ENCODE peak calls at places on chromosomes 12 and 14, in six cellular contexts. One of them, this sample, is unnamed.

GRCh38 chr12:65881965-65882413 is 57.7 kb downstream of the HMGA2 start:
- DNase-seq in GM12892: peak
- DNase-seq in K562: no peak
- DNase-seq in GM12878: no peak
- DNase-seq in H1: no peak
- DNase-seq in HepG2: no peak
- DNase-seq in this sample: peak

GRCh38 chr12:82966160-82966559 is 279.5 kb downstream of the TMTC2 start:
- DNase-seq in GM12892: no peak
- DNase-seq in HepG2: no peak
- DNase-seq in K562: no peak
- DNase-seq in GM12878: no peak
- DNase-seq in H1: no peak
- DNase-seq in this sample: no peak

GRCh38 chr14:78164226-78164853 is 5.8 kb upstream of the NRXN3 start:
- DNase-seq in GM12892: no peak
- DNase-seq in H1: peak
- DNase-seq in GM12878: no peak
- DNase-seq in HepG2: peak
- DNase-seq in K562: peak
- DNase-seq in this sample: peak

GRCh38 chr14:90558041-90558982 is 161.5 kb downstream of the CALM1 start:
- DNase-seq in H1: no peak
- DNase-seq in GM12892: no peak
- DNase-seq in HepG2: no peak
- DNase-seq in GM12878: no peak
- DNase-seq in K562: no peak
- DNase-seq in this sample: no peak

GRCh38 chr12:7959278-7960063 is 23.5 kb upstream of the SLC2A3 start:
- DNase-seq in GM12878: peak
- DNase-seq in HepG2: peak
- DNase-seq in K562: peak
- DNase-seq in GM12892: no peak
- DNase-seq in H1: peak
- DNase-seq in this sample: no peak

GRCh38 chr12:16385779-16386646 is 38.6 kb downstream of the MGST1 start:
- DNase-seq in GM12892: no peak
- DNase-seq in GM12878: peak
- DNase-seq in K562: no peak
- DNase-seq in HepG2: peak
- DNase-seq in H1: no peak
- DNase-seq in this sample: peak

GRCh38 chr12:94143444-94143843 is 4.9 kb upstream of the PLXNC1 start:
- DNase-seq in K562: no peak
- DNase-seq in GM12892: no peak
- DNase-seq in GM12878: no peak
- DNase-seq in H1: no peak
- DNase-seq in HepG2: no peak
- DNase-seq in this sample: no peak

GRCh38 chr14:87540339-87540738 is 452.6 kb downstream of the GALC start:
- DNase-seq in K562: no peak
- DNase-seq in GM12892: no peak
- DNase-seq in HepG2: no peak
- DNase-seq in GM12878: no peak
- DNase-seq in H1: no peak
- DNase-seq in this sample: no peak

DNA sequence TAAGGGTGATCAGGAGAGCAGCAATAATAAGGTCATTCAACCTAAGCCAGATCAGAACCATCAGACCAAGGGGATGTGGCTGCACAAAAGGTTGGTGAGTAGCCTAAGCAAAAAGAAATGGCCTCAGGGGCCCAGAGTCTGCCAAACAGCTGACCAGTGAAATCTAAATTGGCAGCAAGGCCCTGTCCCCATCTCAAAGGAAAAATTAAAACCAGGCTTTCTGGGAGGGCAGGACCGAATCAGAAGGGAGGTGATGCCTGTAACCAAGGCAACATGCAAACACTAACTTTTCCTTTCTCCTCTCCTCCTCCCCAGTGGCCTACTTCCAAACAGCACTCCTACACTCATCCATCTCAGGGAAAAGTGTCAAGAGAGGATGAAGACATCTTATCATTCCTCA is 256.4 kb downstream of the NUAK1 start:
- DNase-seq in HepG2: no peak
- DNase-seq in H1: no peak
- DNase-seq in K562: no peak
- DNase-seq in GM12878: no peak
- DNase-seq in GM12892: no peak
- DNase-seq in this sample: no peak
- TF ChIP-seq TAF1 in HepG2: no peak
- TF ChIP-seq TAF1 in H1: no peak
- TF ChIP-seq TAF1 in K562: no peak
- TF ChIP-seq TAF1 in GM12878: no peak
- TF ChIP-seq TAF1 in GM12892: no peak
- TF ChIP-seq TAF1 in this sample: no peak

DNA sequence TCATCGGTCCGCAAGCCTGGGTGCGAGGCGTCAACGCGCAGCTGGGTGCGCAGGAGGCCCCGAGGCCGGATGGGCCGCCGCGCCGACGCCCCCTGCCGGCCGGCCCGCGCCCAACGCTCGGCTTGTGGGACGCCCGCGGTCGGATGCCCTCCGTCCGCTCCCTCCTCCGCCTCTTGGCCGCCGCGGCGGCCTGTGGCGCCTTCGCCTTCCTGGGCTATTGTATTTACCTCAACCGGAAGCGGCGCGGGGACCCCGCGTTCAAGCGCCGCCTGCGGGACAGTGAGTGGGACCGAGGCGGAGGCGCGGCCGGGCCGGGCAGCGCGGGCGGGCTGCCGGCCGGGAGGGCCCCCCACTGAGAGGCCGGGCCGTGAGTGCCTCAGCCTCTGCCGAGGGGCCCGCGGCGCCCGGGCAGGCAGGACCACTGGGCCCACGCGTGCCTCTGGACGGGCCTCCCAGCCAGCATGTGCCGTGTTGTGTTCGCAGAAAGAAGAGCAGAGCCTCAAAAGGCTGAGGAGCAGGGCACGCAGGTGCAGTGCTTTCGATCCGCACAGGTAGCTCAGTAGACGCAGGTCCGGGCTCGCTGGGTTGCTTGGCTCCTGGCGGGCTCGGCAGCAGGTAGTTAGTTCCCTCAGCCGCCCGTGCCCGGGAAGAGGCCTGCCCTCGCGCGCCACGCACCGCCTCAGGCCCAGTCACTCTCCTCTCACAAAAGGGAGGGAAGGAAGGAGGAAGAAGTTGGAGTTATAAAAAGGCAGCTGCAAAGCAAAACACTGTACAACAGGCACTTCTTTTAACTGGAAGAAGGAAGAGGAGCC is at the start of gene TOMM20L:
- DNase-seq in H1: peak
- DNase-seq in K562: peak
- DNase-seq in GM12892: peak
- DNase-seq in GM12878: no peak
- DNase-seq in HepG2: peak
- DNase-seq in this sample: peak
- TF ChIP-seq POLR2A in H1: peak
- TF ChIP-seq POLR2A in K562: no peak
- TF ChIP-seq POLR2A in GM12892: peak
- TF ChIP-seq POLR2A in GM12878: peak
- TF ChIP-seq POLR2A in HepG2: peak
- TF ChIP-seq POLR2A in this sample: no peak

DNA sequence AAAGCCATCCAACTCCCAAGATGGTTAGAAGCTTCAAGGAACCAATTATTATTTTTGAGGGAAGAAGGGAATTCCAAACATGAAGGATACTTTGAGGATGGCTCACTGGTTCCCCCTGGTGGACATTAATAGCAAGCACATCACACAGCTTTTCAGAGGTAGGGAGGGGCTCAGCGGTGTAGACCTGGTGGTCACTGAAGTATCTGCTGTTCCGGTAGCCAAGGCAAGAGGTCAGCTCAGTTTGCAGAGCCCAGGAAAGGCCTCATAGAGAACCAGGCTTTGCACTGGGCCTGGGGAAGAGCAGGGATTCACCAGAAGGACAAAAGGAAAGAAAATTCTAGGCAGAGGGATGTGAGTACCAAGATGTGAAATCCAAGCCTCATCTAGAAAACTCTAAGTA is 118.7 kb downstream of the KSR2 start:
- DNase-seq in GM12892: peak
- DNase-seq in HepG2: peak
- DNase-seq in H1: peak
- DNase-seq in GM12878: no peak
- DNase-seq in K562: peak
- DNase-seq in this sample: peak
- TF ChIP-seq TAF1 in GM12892: no peak
- TF ChIP-seq TAF1 in HepG2: no peak
- TF ChIP-seq TAF1 in H1: no peak
- TF ChIP-seq TAF1 in GM12878: no peak
- TF ChIP-seq TAF1 in K562: no peak
- TF ChIP-seq TAF1 in this sample: no peak

DNA sequence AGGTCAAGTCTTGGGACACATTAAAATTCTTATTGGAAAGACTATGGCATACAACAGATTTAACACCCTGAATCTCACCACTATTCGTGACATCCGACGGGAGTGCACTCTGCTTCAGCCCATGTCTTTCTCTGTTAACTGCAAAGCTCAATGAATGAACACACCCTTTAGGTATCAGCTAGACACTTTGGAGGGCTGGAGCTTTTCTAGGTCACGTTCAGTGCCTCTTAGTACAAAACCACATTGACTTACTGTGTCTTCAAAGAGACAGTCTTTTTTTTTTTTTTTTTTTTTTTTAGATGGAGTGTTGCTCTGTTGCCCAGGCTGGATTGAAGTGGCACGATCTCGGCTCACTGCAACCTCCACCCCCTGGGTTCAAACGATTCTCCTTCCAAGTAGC is 80.6 kb downstream of the GLT1D1 start:
- DNase-seq in H1: no peak
- DNase-seq in GM12878: no peak
- DNase-seq in GM12892: no peak
- DNase-seq in K562: no peak
- DNase-seq in HepG2: no peak
- DNase-seq in this sample: no peak
- TF ChIP-seq POLR2A in H1: no peak
- TF ChIP-seq POLR2A in GM12878: no peak
- TF ChIP-seq POLR2A in GM12892: no peak
- TF ChIP-seq POLR2A in K562: no peak
- TF ChIP-seq POLR2A in HepG2: no peak
- TF ChIP-seq POLR2A in this sample: no peak

GRCh38 chr12:51323317-51323960 is 535 bp downstream of the BIN2 start:
- DNase-seq in GM12892: no peak
- DNase-seq in GM12878: no peak
- DNase-seq in H1: no peak
- DNase-seq in HepG2: no peak
- DNase-seq in K562: no peak
- DNase-seq in this sample: no peak
- TF ChIP-seq TAF1 in GM12892: no peak
- TF ChIP-seq TAF1 in GM12878: no peak
- TF ChIP-seq TAF1 in H1: no peak
- TF ChIP-seq TAF1 in HepG2: no peak
- TF ChIP-seq TAF1 in K562: no peak
- TF ChIP-seq TAF1 in this sample: no peak

GRCh38 chr12:124566181-124567034 is 1.0 kb downstream of the NCOR2 start:
- DNase-seq in GM12892: peak
- DNase-seq in HepG2: peak
- DNase-seq in K562: peak
- DNase-seq in GM12878: no peak
- DNase-seq in H1: no peak
- DNase-seq in this sample: peak
- TF ChIP-seq POLR2A in GM12892: no peak
- TF ChIP-seq POLR2A in HepG2: no peak
- TF ChIP-seq POLR2A in K562: peak
- TF ChIP-seq POLR2A in GM12878: peak
- TF ChIP-seq POLR2A in H1: peak
- TF ChIP-seq POLR2A in this sample: no peak

GRCh38 chr12:68934392-68934791 is 1.4 kb upstream of the CPM start:
- DNase-seq in K562: no peak
- DNase-seq in HepG2: no peak
- DNase-seq in GM12892: no peak
- DNase-seq in H1: no peak
- DNase-seq in GM12878: no peak
- DNase-seq in this sample: no peak

GRCh38 chr12:68932701-68933563 is at the start of gene CPM:
- DNase-seq in GM12892: peak
- DNase-seq in K562: peak
- DNase-seq in HepG2: no peak
- DNase-seq in GM12878: no peak
- DNase-seq in H1: no peak
- DNase-seq in this sample: peak

GRCh38 chr12:68930178-68930577 is 2.8 kb downstream of the CPM start:
- DNase-seq in HepG2: no peak
- DNase-seq in H1: no peak
- DNase-seq in GM12878: no peak
- DNase-seq in K562: no peak
- DNase-seq in GM12892: no peak
- DNase-seq in this sample: no peak

GRCh38 chr12:68932123-68932700 is 759 bp downstream of the CPM start:
- DNase-seq in K562: no peak
- DNase-seq in GM12878: peak
- DNase-seq in GM12892: peak
- DNase-seq in H1: no peak
- DNase-seq in HepG2: no peak
- DNase-seq in this sample: no peak

DNA sequence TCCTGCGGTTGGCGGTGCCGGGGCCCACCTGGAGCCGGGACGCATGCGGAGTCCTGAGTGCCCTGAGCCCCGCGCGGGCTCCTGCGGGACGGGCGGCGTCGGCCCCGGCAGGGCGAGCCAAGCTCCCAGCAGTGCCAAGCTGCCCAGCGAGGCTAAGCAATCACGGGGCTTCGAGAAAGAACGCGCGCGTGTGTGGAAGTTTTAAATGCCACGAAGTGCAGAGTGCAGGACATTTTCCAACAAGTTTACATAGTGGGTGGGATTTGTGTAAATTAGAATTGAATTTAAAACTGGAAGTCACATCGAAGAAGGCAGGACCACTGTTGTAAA is 558 bp upstream of the CPM start:
- DNase-seq in H1: no peak
- DNase-seq in GM12878: no peak
- DNase-seq in HepG2: no peak
- DNase-seq in K562: no peak
- DNase-seq in GM12892: no peak
- DNase-seq in this sample: no peak
- TF ChIP-seq TAF1 in H1: no peak
- TF ChIP-seq TAF1 in GM12878: no peak
- TF ChIP-seq TAF1 in HepG2: no peak
- TF ChIP-seq TAF1 in K562: no peak
- TF ChIP-seq TAF1 in GM12892: no peak
- TF ChIP-seq TAF1 in this sample: no peak

GRCh38 chr14:103334644-103335603 is 887 bp downstream of the EIF5 start:
- DNase-seq in GM12892: no peak
- DNase-seq in HepG2: peak
- DNase-seq in H1: no peak
- DNase-seq in GM12878: no peak
- DNase-seq in K562: peak
- DNase-seq in this sample: no peak
- TF ChIP-seq POLR2A in GM12892: peak
- TF ChIP-seq POLR2A in HepG2: peak
- TF ChIP-seq POLR2A in H1: peak
- TF ChIP-seq POLR2A in GM12878: peak
- TF ChIP-seq POLR2A in K562: no peak
- TF ChIP-seq POLR2A in this sample: peak